ENCODE peak calls at places on chromosome 3, in seven cellular contexts. D is mesenchymal stem cell, Z is psoas muscle, H is HCT116, V is heart right ventricle, R is keratinocyte, W is right lobe of liver. L is an unnamed sample. For H3K36me3, the result is how much of the 10 kb centered on the place peaks cover.

GRCh38 chr3:133965033-133965570 is 64.6 kb downstream of the SLCO2A1 start:
- DNase-seq in D (no peak), Z (no peak), H (no peak), V (no peak), R (no peak), W (no peak), L (no peak)

GRCh38 chr3:14539384-14540208 is 546 bp downstream of the GRIP2 start:
- DNase-seq in D (no peak), Z (peak), H (no peak), V (no peak), R (no peak), W (no peak), L (no peak)

GRCh38 chr3:172140499-172141391 is 101.4 kb downstream of the FNDC3B start:
- DNase-seq in D (peak), Z (no peak), H (no peak), V (no peak), R (no peak), W (peak), L (no peak)

GRCh38 chr3:14514323-14514720 is 25.8 kb downstream of the GRIP2 start:
- DNase-seq in D (no peak), Z (peak), H (no peak), V (no peak), R (no peak), W (no peak), L (no peak)

GRCh38 chr3:59563966-59564365 is 514.1 kb upstream of the CFAP20DC start:
- DNase-seq in D (no peak), Z (no peak), H (no peak), V (no peak), R (no peak), W (no peak), L (no peak)

GRCh38 chr3:24829011-24829581 is 334.4 kb upstream of the THRB start:
- DNase-seq in D (peak), Z (peak), H (no peak), V (peak), R (no peak), W (peak), L (no peak)

GRCh38 chr3:43855674-43856299 is 165.0 kb downstream of the ABHD5 start:
- DNase-seq in D (peak), Z (no peak), H (peak), V (peak), R (no peak), W (peak), L (no peak)

GRCh38 chr3:77464106-77464688 is 424.3 kb downstream of the ROBO2 start:
- DNase-seq in D (no peak), Z (no peak), H (no peak), V (no peak), R (no peak), W (no peak), L (no peak)

GRCh38 chr3:134904333-134904771 is 109.3 kb downstream of the EPHB1 start:
- DNase-seq in D (no peak), Z (no peak), H (no peak), V (no peak), R (no peak), W (no peak), L (no peak)

GRCh38 chr3:151766454-151766853 is 32.7 kb downstream of the AADACL2 start:
- DNase-seq in D (no peak), Z (no peak), H (peak), V (no peak), R (no peak), W (no peak), L (no peak)

DNA sequence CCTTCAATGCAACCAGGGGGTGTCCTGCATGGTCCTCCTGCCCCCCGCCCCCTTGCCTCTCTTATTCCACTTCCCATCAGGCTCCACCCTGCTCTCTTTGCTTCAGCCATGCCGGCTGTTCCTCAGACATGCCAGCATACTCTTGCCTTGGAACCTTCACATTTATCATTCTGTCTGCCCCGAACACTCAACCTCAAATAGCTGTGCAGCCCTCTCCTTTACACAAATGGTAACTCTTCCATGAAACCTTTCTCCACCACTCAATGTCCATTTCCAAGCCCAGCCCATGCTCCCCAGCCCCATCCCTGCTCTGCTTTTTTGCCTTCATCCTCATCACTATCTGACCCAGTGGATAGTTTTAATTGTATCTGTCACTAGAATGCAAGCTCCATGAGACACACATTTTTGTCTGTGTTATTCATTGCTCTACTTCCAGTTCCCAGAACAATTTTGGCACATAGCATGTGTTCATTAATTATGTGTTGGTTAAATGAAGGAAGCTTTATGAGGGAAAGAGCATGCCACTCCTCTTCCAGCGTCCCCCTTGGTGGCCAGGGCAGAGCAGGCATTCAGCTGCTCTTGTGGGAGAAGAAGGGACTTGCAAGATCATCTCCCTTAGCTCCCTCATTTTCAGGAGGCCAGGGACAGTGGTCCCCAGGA is 654 bp upstream of the GALNT15 start:
- DNase-seq in D (no peak), Z (no peak), H (no peak), V (no peak), R (no peak), W (no peak), L (no peak)
- H3K4me3 ChIP-seq in D (no peak), Z (peak), H (no peak), V (peak), R (no peak), W (no peak), L (no peak)

DNA sequence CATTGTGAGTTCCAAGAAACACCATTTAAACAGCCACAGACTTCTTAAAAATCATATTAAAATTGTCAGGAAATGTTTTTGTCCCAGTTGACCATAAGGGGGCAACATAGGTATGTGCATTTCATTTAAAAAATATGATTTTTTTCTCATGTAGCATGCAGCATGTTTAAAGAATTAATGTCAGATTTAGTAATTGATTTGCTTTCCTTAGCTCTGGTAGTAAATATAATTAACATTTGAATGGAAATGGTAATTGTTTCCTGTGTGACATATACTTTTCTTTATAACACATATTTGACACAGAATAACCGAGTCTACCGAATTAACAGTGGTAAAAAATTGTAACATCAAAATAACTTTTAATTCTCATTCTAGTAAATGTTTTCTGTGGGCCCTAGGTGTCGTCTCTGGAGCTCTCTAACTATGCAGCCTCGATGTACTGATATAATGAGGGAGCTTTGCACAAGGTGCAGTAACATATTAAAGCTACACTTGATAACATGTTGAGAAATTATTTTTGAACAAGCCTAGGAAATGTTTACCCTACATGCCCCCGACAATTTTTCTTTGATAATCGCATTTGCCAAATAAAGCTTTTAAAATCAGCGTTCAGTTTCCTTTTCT is 34.9 kb downstream of the NXPE3 start:
- DNase-seq in D (peak), Z (no peak), H (peak), V (no peak), R (no peak), W (no peak), L (no peak)
- H3K27ac ChIP-seq in D (no peak), Z (no peak), H (no peak), V (no peak), R (no peak), W (no peak), L (no peak)

DNA sequence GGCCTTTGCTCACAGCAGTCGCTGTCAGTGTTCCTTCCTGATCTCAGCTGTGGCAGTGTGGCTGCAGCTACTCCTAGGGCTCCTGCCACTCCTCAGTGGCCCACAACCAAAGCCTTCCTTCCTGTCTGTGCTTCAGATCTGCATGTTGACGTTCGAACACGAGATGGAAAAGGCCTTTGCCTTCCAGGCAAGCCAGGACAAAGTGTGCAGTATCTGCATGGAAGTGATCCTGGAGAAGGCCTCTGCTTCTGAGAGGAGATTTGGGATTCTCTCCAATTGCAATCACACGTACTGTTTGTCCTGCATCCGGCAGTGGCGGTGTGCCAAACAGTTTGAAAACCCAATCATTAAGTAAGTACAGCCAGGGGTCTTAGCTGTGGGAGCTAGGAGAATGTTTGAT is 17.8 kb downstream of the MKRN2 start:
- DNase-seq in D (no peak), Z (no peak), H (no peak), V (peak), R (no peak), W (no peak), L (no peak)
- H3K36me3 ChIP-seq in D (half or more), Z (half or more), H (under half), V (half or more), R (under half), W (under half), L (under half)

GRCh38 chr3:6860911-6861330 is at the start of gene GRM7:
- DNase-seq in D (no peak), Z (no peak), H (no peak), V (no peak), R (no peak), W (no peak), L (no peak)
- H3K4me3 ChIP-seq in D (no peak), Z (peak), H (no peak), V (peak), R (no peak), W (no peak), L (peak)

GRCh38 chr3:23495507-23495906 is 292.4 kb downstream of the UBE2E2 start:
- DNase-seq in D (no peak), Z (no peak), H (no peak), V (no peak), R (no peak), W (no peak), L (no peak)
- H3K27ac ChIP-seq in D (no peak), Z (peak), H (no peak), V (peak), R (no peak), W (no peak), L (no peak)

DNA sequence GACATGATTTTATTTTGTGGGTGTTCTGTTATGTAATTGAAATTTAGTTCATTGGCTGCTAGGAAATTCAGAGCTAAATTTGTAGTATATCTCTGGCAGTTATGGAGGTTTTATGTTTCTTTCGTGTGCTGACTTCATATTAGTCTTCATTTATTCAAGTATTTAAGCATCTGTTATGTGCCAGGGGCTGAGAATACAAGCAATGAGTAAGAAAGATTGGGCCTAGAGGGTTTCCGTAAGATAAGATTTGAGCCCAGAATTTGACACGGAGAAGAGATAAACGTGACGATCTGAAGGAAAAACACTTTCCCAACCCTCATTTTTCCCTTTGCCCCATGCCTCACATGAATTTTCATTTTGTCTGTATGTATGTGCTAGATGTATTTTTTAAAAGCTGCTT is 75.1 kb upstream of the ACKR4 start:
- DNase-seq in D (no peak), Z (no peak), H (no peak), V (no peak), R (no peak), W (no peak), L (no peak)
- H3K36me3 ChIP-seq in D (under half), Z (half or more), H (under half), V (half or more), R (under half), W (under half), L (under half)

GRCh38 chr3:128484404-128485282 is 8.4 kb downstream of the GATA2 start:
- DNase-seq in D (no peak), Z (peak), H (no peak), V (no peak), R (no peak), W (no peak), L (no peak)
- H3K4me3 ChIP-seq in D (no peak), Z (peak), H (no peak), V (peak), R (no peak), W (no peak), L (no peak)

GRCh38 chr3:5170975-5171374 is 16.5 kb upstream of the EDEM1 start:
- DNase-seq in D (no peak), Z (no peak), H (no peak), V (no peak), R (no peak), W (no peak), L (no peak)

GRCh38 chr3:5168110-5168509 is 19.4 kb upstream of the EDEM1 start:
- DNase-seq in D (no peak), Z (no peak), H (no peak), V (no peak), R (no peak), W (no peak), L (no peak)

GRCh38 chr3:5162102-5162501 is 25.4 kb upstream of the EDEM1 start:
- DNase-seq in D (peak), Z (no peak), H (peak), V (no peak), R (no peak), W (no peak), L (no peak)

GRCh38 chr3:5165698-5166097 is 21.8 kb upstream of the EDEM1 start:
- DNase-seq in D (peak), Z (no peak), H (no peak), V (no peak), R (no peak), W (no peak), L (no peak)

GRCh38 chr3:5166846-5167245 is 20.7 kb upstream of the EDEM1 start:
- DNase-seq in D (no peak), Z (no peak), H (no peak), V (no peak), R (no peak), W (no peak), L (no peak)
- H3K27ac ChIP-seq in D (no peak), Z (no peak), H (no peak), V (no peak), R (no peak), W (no peak), L (no peak)

GRCh38 chr3:53224026-53224425 is 31.8 kb downstream of the TKT start:
- DNase-seq in D (no peak), Z (no peak), H (no peak), V (no peak), R (no peak), W (no peak), L (no peak)
- H3K36me3 ChIP-seq in D (half or more), Z (half or more), H (half or more), V (half or more), R (under half), W (under half), L (half or more)

L was measured in iPS DF 6.9.